ENCODE peak calls at places on chromosomes 16 and 17, in seven cellular contexts. E is GM23248, T is fibroblast of lung, G is K562, A is keratinocyte, O is PC-3, X is DND-41. B is an unnamed sample.

GRCh38 chr17:17950806-17951205 is 21.4 kb downstream of the TOM1L2 start:
- DNase-seq in T (no peak), O (peak; percentile 58), G (no peak), A (no peak), X (no peak), E (no peak), B (no peak)

GRCh38 chr17:10046786-10047609 is 141.9 kb upstream of the RCVRN start:
- DNase-seq in E (no peak), A (no peak), T (no peak), G (no peak), X (no peak), O (no peak), B (no peak)

GRCh38 chr16:89037261-89038152 is 56.1 kb upstream of the ACSF3 start:
- DNase-seq in T (peak; percentile 17), E (peak; percentile 67), O (peak; percentile 10), A (no peak), G (peak; percentile 75), X (peak; percentile 79), B (no peak)

GRCh38 chr17:18960241-18960665 is 8.3 kb downstream of the SLC5A10 start:
- DNase-seq in E (no peak), G (no peak), T (no peak), A (no peak), X (no peak), O (no peak), B (no peak)

GRCh38 chr16:22198547-22199293 is 7.4 kb upstream of the EEF2K start:
- DNase-seq in E (peak; percentile 74), X (no peak), A (no peak), T (peak; percentile 27), G (no peak), O (no peak), B (no peak)

GRCh38 chr17:16934133-16934795 is 37.7 kb downstream of the TNFRSF13B start:
- DNase-seq in X (no peak), E (no peak), T (no peak), G (no peak), O (no peak), A (no peak), B (no peak)

GRCh38 chr17:27343294-27343693 is 49.4 kb downstream of the WSB1 start:
- DNase-seq in E (no peak), T (no peak), G (no peak), X (no peak), O (no peak), A (no peak), B (no peak)

GRCh38 chr16:68658258-68658973 is 13.3 kb downstream of the CDH3 start:
- DNase-seq in G (no peak), A (peak; percentile 86), O (peak; percentile 98), E (peak; percentile 90), T (peak; percentile 90), X (no peak), B (peak; percentile 87)

GRCh38 chr16:84687715-84688114 is 12.1 kb upstream of the USP10 start:
- DNase-seq in E (peak; percentile 95), X (no peak), O (peak; percentile 18), G (no peak), A (no peak), T (peak; percentile 94), B (no peak)

GRCh38 chr17:8268550-8269298 is 19.6 kb downstream of the PFAS start:
- DNase-seq in X (no peak), O (no peak), A (no peak), T (no peak), G (no peak), E (no peak), B (no peak)

GRCh38 chr16:10367616-10368188 is 18.2 kb upstream of the ATF7IP2 start:
- DNase-seq in E (no peak), A (no peak), X (no peak), T (no peak), O (no peak), G (no peak), B (no peak)

GRCh38 chr16:79150128-79150527 is 450.4 kb downstream of the MAF start:
- DNase-seq in A (no peak), E (no peak), T (no peak), O (no peak), G (no peak), X (no peak), B (no peak)

GRCh38 chr17:65530985-65531507 is 30.4 kb downstream of the AXIN2 start:
- DNase-seq in G (no peak), T (peak; percentile 82), E (peak; percentile 54), O (no peak), A (no peak), X (no peak), B (no peak)
- H3K27ac ChIP-seq in G (no peak overlapping the region), T (peak overlapping the region; percentile 70), E (no peak overlapping the region), O (no peak overlapping the region), A (no peak overlapping the region), X (peak overlapping the region; percentile 5), B (peak overlapping the region; percentile 19)

GRCh38 chr16:66262253-66263167 is 104.0 kb upstream of the CDH5 start:
- DNase-seq in G (no peak), X (no peak), E (peak; percentile 32), A (no peak), O (no peak), T (peak; percentile 64), B (no peak)
- TF ChIP-seq EZH2 in G (no peak), X (no peak), E (no peak), A (no peak), O (no peak), T (no peak), B (no peak)

GRCh38 chr17:45171338-45172231 is 9.9 kb downstream of the HEXIM2 start:
- DNase-seq in O (peak; percentile 93), G (peak; percentile 40), T (no peak), A (peak; percentile 79), X (peak; percentile 43), E (peak; percentile 76), B (no peak)

GRCh38 chr17:45172232-45172540 is 10.5 kb downstream of the HEXIM2 start:
- DNase-seq in E (no peak), X (no peak), G (no peak), A (no peak), O (no peak), T (no peak), B (no peak)

GRCh38 chr17:45172541-45173286 is 11.0 kb downstream of the HEXIM2 start:
- DNase-seq in A (peak; percentile 95), O (peak; percentile 97), X (peak; percentile 97), E (peak; percentile 75), T (peak; percentile 85), G (no peak), B (no peak)

GRCh38 chr17:45177563-45177962 is 15.9 kb downstream of the HEXIM2 start:
- DNase-seq in X (no peak), T (no peak), E (no peak), A (no peak), G (peak; percentile 3), O (no peak), B (no peak)

DNA sequence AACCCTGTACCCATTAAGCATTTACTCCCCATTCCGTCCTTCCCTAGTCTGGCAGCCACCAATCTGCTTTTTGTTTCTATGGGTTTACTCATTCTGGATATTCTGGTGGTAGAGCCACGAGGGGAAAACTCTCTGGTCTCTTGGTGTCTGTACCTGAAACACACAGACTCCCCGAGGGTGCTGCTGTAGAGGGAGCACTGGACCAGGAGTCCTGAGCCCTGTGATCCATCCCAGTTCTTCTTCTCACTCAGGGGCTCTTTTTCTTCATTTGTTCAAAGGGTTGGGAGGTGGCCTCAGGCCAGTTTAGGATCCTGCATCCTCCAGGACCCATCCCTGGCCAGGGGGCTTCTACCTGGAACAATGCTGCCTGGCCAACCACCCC is 14.1 kb downstream of the HEXIM2 start:
- DNase-seq in T (no peak), E (peak; percentile 7), X (no peak), G (peak; percentile 4), O (no peak), A (no peak), B (no peak)
- H3K27ac ChIP-seq in T (no peak overlapping the region), E (peak overlapping the region; percentile 76), X (no peak overlapping the region), G (no peak overlapping the region), O (peak overlapping the region; percentile 66), A (peak overlapping the region; percentile 60), B (peak overlapping the region; percentile 47)

DNA sequence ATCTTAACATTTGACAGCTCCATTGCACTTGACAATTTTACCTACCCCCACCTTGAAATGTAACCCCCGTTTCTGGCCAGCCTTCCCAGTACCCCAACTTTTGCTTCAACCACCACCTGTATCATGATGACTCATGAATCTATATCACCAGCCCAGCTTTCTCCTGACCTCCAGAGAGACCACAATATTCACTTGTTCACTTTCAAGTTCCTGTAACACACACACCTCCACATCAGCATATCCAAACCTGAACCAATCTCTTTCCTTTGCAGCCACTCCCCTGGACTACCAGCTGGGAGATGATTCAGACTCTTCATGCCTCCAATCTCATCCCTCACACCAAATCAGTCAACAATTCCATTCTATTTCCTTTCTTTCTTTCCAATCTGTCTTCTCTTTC is 8.0 kb downstream of the SMG6 start:
- DNase-seq in G (no peak), O (no peak), E (peak; percentile 8), A (no peak), T (peak; percentile 30), X (no peak), B (no peak)
- TF ChIP-seq EZH2 in G (no peak), O (no peak), E (no peak), A (no peak), T (no peak), X (no peak), B (no peak)

B was measured in SK-N-MC.